ENCODE peak calls at places on chromosomes 6 and 20, in eight cellular contexts. X is activated T-helper 1 cell treated with anti-CD3 and anti-CD28 coated beads, Interleukin-2, amount 50 U/mL, for 16 hours; G is NCI-H1436; Z is stimulated activated CD8-positive, alpha-beta memory T cell treated with anti-CD3 and anti-CD28 coated beads, Interleukin-2, amount 100 ng/mL, for 48 hours; F is MM.1S; W is naive thymus-derived CD8-positive, alpha-beta T cell; V is adipocyte; P is heart left ventricle. O is an unnamed sample.

GRCh38 chr20:45469336-45470261 is at the start of gene WFDC2:
- DNase-seq in V (no peak), Z (no peak), G (peak; percentile 10), P (no peak), X (no peak), W (no peak), F (no peak), O (no peak)

GRCh38 chr6:139905404-139906052 is 531.1 kb upstream of the CITED2 start:
- DNase-seq in X (no peak), F (no peak), V (peak; percentile 76), W (no peak), G (no peak), P (no peak), Z (no peak), O (no peak)

GRCh38 chr6:132392292-132392691 is 9.0 kb downstream of the MOXD1 start:
- DNase-seq in G (no peak), F (no peak), X (no peak), W (no peak), V (no peak), Z (no peak), P (no peak), O (no peak)

GRCh38 chr6:5173862-5174643 is 86.7 kb downstream of the LYRM4 start:
- DNase-seq in W (peak; percentile 49), Z (peak; percentile 12), X (no peak), F (peak; percentile 95), V (no peak), G (peak; percentile 11), P (no peak), O (peak; percentile 84)

GRCh38 chr6:128541261-128541660 is 20.9 kb upstream of the PTPRK start:
- DNase-seq in W (no peak), V (no peak), P (no peak), G (no peak), X (no peak), F (no peak), Z (no peak), O (no peak)

GRCh38 chr6:3813150-3813780 is 35.9 kb upstream of the FAM50B start:
- DNase-seq in V (peak; percentile 63), P (peak; percentile 77), G (no peak), F (no peak), Z (no peak), X (no peak), W (no peak), O (no peak)

GRCh38 chr20:4045741-4046140 is 30.4 kb upstream of the RNF24 start:
- DNase-seq in W (no peak), F (no peak), P (no peak), V (no peak), G (no peak), Z (no peak), X (no peak), O (no peak)

GRCh38 chr6:159691963-159692287 is 1.1 kb downstream of the SOD2 start:
- DNase-seq in G (no peak), F (no peak), W (no peak), P (no peak), Z (no peak), X (no peak), V (peak; percentile 8), O (no peak)

GRCh38 chr6:37311666-37312473 is 41.9 kb upstream of the RNF8 start:
- DNase-seq in W (no peak), Z (no peak), G (no peak), F (no peak), V (peak; percentile 57), X (no peak), P (no peak), O (peak; percentile 95)

GRCh38 chr6:125173341-125173740 is 19.8 kb downstream of the TPD52L1 start:
- DNase-seq in X (no peak), P (no peak), G (no peak), F (no peak), Z (no peak), V (no peak), W (no peak), O (no peak)

GRCh38 chr6:45427632-45428031 is 49.9 kb upstream of the SUPT3H start:
- DNase-seq in V (no peak), W (no peak), P (no peak), Z (no peak), X (no peak), F (no peak), G (no peak), O (no peak)

GRCh38 chr20:38114353-38114791 is 50.7 kb downstream of the TGM2 start:
- DNase-seq in Z (no peak), F (no peak), X (no peak), W (no peak), P (no peak), G (no peak), V (peak; percentile 45), O (no peak)

GRCh38 chr6:37299990-37300389 is 42.0 kb upstream of the TMEM217 start:
- DNase-seq in P (no peak), G (no peak), X (no peak), F (no peak), W (no peak), V (no peak), Z (no peak), O (no peak)

GRCh38 chr6:148747493-148748160 is 797 bp downstream of the UST start:
- DNase-seq in V (peak; percentile 65), G (no peak), X (peak; percentile 32), Z (peak; percentile 13), W (no peak), F (no peak), P (peak; percentile 66), O (peak; percentile 42)

GRCh38 chr6:97394160-97394748 is 111.2 kb upstream of the MMS22L start:
- DNase-seq in Z (no peak), W (no peak), G (peak; percentile 52), X (peak; percentile 4), V (peak; percentile 82), P (no peak), F (peak; percentile 65), O (peak; percentile 80)

GRCh38 chr6:5698318-5698717 is 308.4 kb downstream of the NRN1 start:
- DNase-seq in V (no peak), P (no peak), X (no peak), F (no peak), W (no peak), G (no peak), Z (no peak), O (no peak)

GRCh38 chr6:157944983-157945931 is 36.4 kb upstream of the SYNJ2 start:
- DNase-seq in W (no peak), V (no peak), P (no peak), X (no peak), G (no peak), Z (peak; percentile 51), F (no peak), O (no peak)

GRCh38 chr6:107698146-107698545 is 126.0 kb downstream of the SCML4 start:
- DNase-seq in G (no peak), Z (no peak), F (no peak), X (no peak), W (no peak), V (peak; percentile 57), P (no peak), O (peak; percentile 40)

GRCh38 chr6:131949909-131950766 is 1.0 kb downstream of the CCN2 start:
- DNase-seq in X (no peak), G (no peak), W (no peak), V (peak; percentile 90), P (peak; percentile 80), Z (no peak), F (peak; percentile 56), O (peak; percentile 79)

GRCh38 chr6:105600342-105601293 is 197.7 kb upstream of the PREP start:
- DNase-seq in V (peak; percentile 78), P (no peak), Z (no peak), G (no peak), W (no peak), X (no peak), F (no peak), O (no peak)

GRCh38 chr6:34243901-34244884 is 4.6 kb downstream of the SMIM29 start:
- DNase-seq in Z (peak; percentile 67), G (no peak), F (no peak), X (no peak), V (peak; percentile 96), P (peak; percentile 76), W (no peak), O (peak; percentile 74)

GRCh38 chr20:63749597-63750508 is 10.3 kb downstream of the SLC2A4RG start:
- DNase-seq in P (no peak), V (no peak), G (no peak), Z (no peak), W (no peak), F (no peak), X (no peak), O (no peak)

GRCh38 chr6:32271427-32271826 is 47.6 kb upstream of the NOTCH4 start:
- DNase-seq in X (no peak), W (no peak), Z (no peak), F (peak; percentile 74), G (no peak), P (no peak), V (no peak), O (no peak)

GRCh38 chr6:145809211-145809610 is 5.4 kb downstream of the FBXO30 start:
- DNase-seq in F (peak; percentile 44), Z (no peak), G (no peak), P (no peak), W (no peak), X (no peak), V (no peak), O (no peak)

GRCh38 chr20:59078231-59078630 is 35.6 kb upstream of the PRELID3B start:
- DNase-seq in X (no peak), Z (no peak), P (no peak), W (no peak), V (no peak), G (no peak), F (no peak), O (no peak)

GRCh38 chr6:170097505-170098427 is 193.1 kb downstream of the DLL1 start:
- DNase-seq in W (no peak), V (no peak), G (no peak), X (no peak), Z (no peak), F (no peak), P (peak; percentile 50), O (no peak)

GRCh38 chr6:11241793-11242201 is 9.3 kb upstream of the NEDD9 start:
- DNase-seq in V (no peak), F (no peak), G (no peak), P (peak; percentile 79), X (no peak), Z (no peak), W (no peak), O (no peak)

GRCh38 chr20:10970109-10970508 is 296.3 kb upstream of the JAG1 start:
- DNase-seq in V (no peak), G (no peak), X (no peak), F (no peak), P (no peak), Z (no peak), W (no peak), O (no peak)

GRCh38 chr6:101853686-101854085 is 460.2 kb downstream of the GRIK2 start:
- DNase-seq in W (no peak), P (no peak), F (no peak), X (no peak), G (no peak), V (no peak), Z (no peak), O (no peak)

GRCh38 chr6:54595844-54596243 is 250.7 kb upstream of the FAM83B start:
- DNase-seq in X (no peak), P (no peak), V (peak; percentile 91), G (no peak), Z (no peak), W (no peak), F (no peak), O (no peak)

GRCh38 chr6:12578751-12579150 is 137.8 kb upstream of the PHACTR1 start:
- DNase-seq in W (no peak), V (no peak), F (no peak), G (no peak), X (no peak), P (no peak), Z (no peak), O (no peak)

GRCh38 chr20:12394786-12395185 is 477.1 kb downstream of the BTBD3 start:
- DNase-seq in X (no peak), W (no peak), V (no peak), F (peak; percentile 28), Z (no peak), G (no peak), P (no peak), O (peak; percentile 68)

GRCh38 chr20:17500826-17501225 is 30.4 kb downstream of the BFSP1 start:
- DNase-seq in W (no peak), F (no peak), P (no peak), V (no peak), Z (no peak), X (no peak), G (no peak), O (no peak)

GRCh38 chr6:90195094-90195793 is 101.4 kb downstream of the BACH2 start:
- DNase-seq in Z (no peak), F (no peak), P (no peak), W (no peak), G (no peak), V (no peak), X (no peak), O (no peak)

O was measured in SK-MEL-5.